ENCODE peak calls at places on chromosomes 13 and 19, in ten cellular contexts. One of them, this sample, is unnamed.

GRCh38 chr13:100363351-100363750 is 225.2 kb downstream of the GGACT start:
- DNase-seq in AG04450: peak; percentile 26
- DNase-seq in H9: no peak
- DNase-seq in GM23338: no peak
- DNase-seq in A673: peak; percentile 35
- DNase-seq in heart left ventricle: no peak
- DNase-seq in IMR-90: peak; percentile 70
- DNase-seq in esophagus muscularis mucosa: no peak
- DNase-seq in brain microvascular endothelial cell: peak; percentile 65
- DNase-seq in hepatocyte: no peak
- DNase-seq in this sample: peak; percentile 20

GRCh38 chr19:1027020-1027952 is 878 bp downstream of the CNN2 start:
- DNase-seq in heart left ventricle: no peak
- DNase-seq in IMR-90: no peak
- DNase-seq in GM23338: no peak
- DNase-seq in hepatocyte: no peak
- DNase-seq in H9: no peak
- DNase-seq in brain microvascular endothelial cell: no peak
- DNase-seq in esophagus muscularis mucosa: no peak
- DNase-seq in AG04450: no peak
- DNase-seq in A673: peak; percentile 71
- DNase-seq in this sample: no peak

GRCh38 chr19:22256856-22257255 is 29.4 kb upstream of the ZNF729 start:
- DNase-seq in esophagus muscularis mucosa: peak; percentile 90
- DNase-seq in IMR-90: no peak
- DNase-seq in A673: no peak
- DNase-seq in AG04450: no peak
- DNase-seq in heart left ventricle: no peak
- DNase-seq in H9: no peak
- DNase-seq in GM23338: no peak
- DNase-seq in hepatocyte: no peak
- DNase-seq in brain microvascular endothelial cell: no peak
- DNase-seq in this sample: no peak

GRCh38 chr19:5987077-5987818 is 9.3 kb upstream of the RANBP3 start:
- DNase-seq in IMR-90: peak; percentile 77
- DNase-seq in brain microvascular endothelial cell: peak; percentile 37
- DNase-seq in hepatocyte: peak; percentile 93
- DNase-seq in GM23338: peak; percentile 94
- DNase-seq in esophagus muscularis mucosa: no peak
- DNase-seq in H9: peak; percentile 78
- DNase-seq in AG04450: peak; percentile 51
- DNase-seq in heart left ventricle: peak; percentile 79
- DNase-seq in A673: peak; percentile 83
- DNase-seq in this sample: no peak

GRCh38 chr19:51777570-51778460 is 16.8 kb downstream of the FPR2 start:
- DNase-seq in hepatocyte: peak; percentile 91
- DNase-seq in GM23338: peak; percentile 93
- DNase-seq in AG04450: peak; percentile 63
- DNase-seq in esophagus muscularis mucosa: peak; percentile 62
- DNase-seq in heart left ventricle: peak; percentile 73
- DNase-seq in brain microvascular endothelial cell: peak; percentile 67
- DNase-seq in A673: peak; percentile 82
- DNase-seq in H9: peak; percentile 72
- DNase-seq in IMR-90: peak; percentile 80
- DNase-seq in this sample: peak; percentile 11

GRCh38 chr19:13429563-13429962 is 76.7 kb downstream of the CACNA1A start:
- DNase-seq in AG04450: no peak
- DNase-seq in esophagus muscularis mucosa: no peak
- DNase-seq in heart left ventricle: no peak
- DNase-seq in H9: no peak
- DNase-seq in hepatocyte: no peak
- DNase-seq in A673: no peak
- DNase-seq in IMR-90: peak; percentile 4
- DNase-seq in brain microvascular endothelial cell: no peak
- DNase-seq in GM23338: no peak
- DNase-seq in this sample: no peak

GRCh38 chr19:48424694-48425219 is 21.0 kb upstream of the GRWD1 start:
- DNase-seq in heart left ventricle: peak; percentile 32
- DNase-seq in GM23338: peak; percentile 45
- DNase-seq in AG04450: no peak
- DNase-seq in esophagus muscularis mucosa: no peak
- DNase-seq in H9: peak; percentile 53
- DNase-seq in brain microvascular endothelial cell: peak; percentile 66
- DNase-seq in A673: peak; percentile 75
- DNase-seq in IMR-90: peak; percentile 72
- DNase-seq in hepatocyte: no peak
- DNase-seq in this sample: peak; percentile 15

GRCh38 chr13:39729161-39729560 is 73.7 kb downstream of the COG6 start:
- DNase-seq in A673: no peak
- DNase-seq in heart left ventricle: no peak
- DNase-seq in H9: no peak
- DNase-seq in brain microvascular endothelial cell: no peak
- DNase-seq in IMR-90: peak; percentile 15
- DNase-seq in GM23338: no peak
- DNase-seq in AG04450: no peak
- DNase-seq in esophagus muscularis mucosa: no peak
- DNase-seq in hepatocyte: no peak
- DNase-seq in this sample: no peak

GRCh38 chr19:57190301-57190700 is 999 bp upstream of the ZNF264 start:
- DNase-seq in brain microvascular endothelial cell: no peak
- DNase-seq in GM23338: no peak
- DNase-seq in H9: no peak
- DNase-seq in A673: no peak
- DNase-seq in esophagus muscularis mucosa: peak; percentile 31
- DNase-seq in hepatocyte: no peak
- DNase-seq in AG04450: no peak
- DNase-seq in heart left ventricle: no peak
- DNase-seq in IMR-90: no peak
- DNase-seq in this sample: no peak

GRCh38 chr13:94683426-94683825 is 28.9 kb downstream of the SOX21 start:
- DNase-seq in esophagus muscularis mucosa: no peak
- DNase-seq in AG04450: no peak
- DNase-seq in brain microvascular endothelial cell: no peak
- DNase-seq in H9: no peak
- DNase-seq in IMR-90: no peak
- DNase-seq in hepatocyte: no peak
- DNase-seq in heart left ventricle: no peak
- DNase-seq in A673: no peak
- DNase-seq in GM23338: peak; percentile 42
- DNase-seq in this sample: no peak

GRCh38 chr13:73299787-73300186 is 241.0 kb downstream of the KLF5 start:
- DNase-seq in AG04450: peak; percentile 13
- DNase-seq in esophagus muscularis mucosa: no peak
- DNase-seq in GM23338: no peak
- DNase-seq in H9: no peak
- DNase-seq in hepatocyte: no peak
- DNase-seq in brain microvascular endothelial cell: no peak
- DNase-seq in heart left ventricle: no peak
- DNase-seq in A673: no peak
- DNase-seq in IMR-90: peak; percentile 50
- DNase-seq in this sample: no peak

GRCh38 chr19:38263696-38264485 is 482 bp upstream of the SPINT2 start:
- DNase-seq in H9: peak; percentile 97
- DNase-seq in AG04450: no peak
- DNase-seq in GM23338: peak; percentile 93
- DNase-seq in IMR-90: peak; percentile 45
- DNase-seq in brain microvascular endothelial cell: peak; percentile 63
- DNase-seq in heart left ventricle: no peak
- DNase-seq in A673: no peak
- DNase-seq in esophagus muscularis mucosa: no peak
- DNase-seq in hepatocyte: peak; percentile 97
- DNase-seq in this sample: no peak

GRCh38 chr19:46020819-46021125 is 2.1 kb downstream of the PGLYRP1 start:
- DNase-seq in GM23338: no peak
- DNase-seq in heart left ventricle: no peak
- DNase-seq in AG04450: no peak
- DNase-seq in brain microvascular endothelial cell: no peak
- DNase-seq in esophagus muscularis mucosa: no peak
- DNase-seq in IMR-90: no peak
- DNase-seq in hepatocyte: no peak
- DNase-seq in A673: no peak
- DNase-seq in H9: no peak
- DNase-seq in this sample: no peak

DNA sequence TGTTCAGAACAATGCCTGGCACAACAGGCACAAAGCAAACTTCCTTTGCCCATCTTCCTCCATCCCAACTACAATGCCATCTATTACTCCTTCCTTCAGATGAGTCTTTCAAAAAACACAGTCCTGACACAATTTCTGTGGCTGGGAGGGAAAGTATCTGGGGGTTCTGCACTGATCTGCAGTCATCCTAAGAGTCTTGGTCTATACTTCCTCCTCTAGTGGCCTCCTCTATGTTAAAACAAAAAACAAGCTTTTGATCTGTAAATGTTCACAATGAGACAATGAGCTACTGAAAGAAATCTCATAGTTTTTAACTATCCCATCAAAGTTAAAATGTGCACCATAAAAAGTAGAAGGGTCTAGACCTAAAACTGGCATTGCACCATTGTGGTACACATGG is 44.7 kb downstream of the USP12 start:
- DNase-seq in A673: no peak
- DNase-seq in H9: no peak
- DNase-seq in AG04450: no peak
- DNase-seq in GM23338: no peak
- DNase-seq in esophagus muscularis mucosa: no peak
- DNase-seq in hepatocyte: no peak
- DNase-seq in heart left ventricle: no peak
- DNase-seq in brain microvascular endothelial cell: no peak
- DNase-seq in IMR-90: no peak
- DNase-seq in this sample: no peak
- H3K27me3 ChIP-seq in A673: no peaks in the 10 kb centered on the region
- H3K27me3 ChIP-seq in H9: no peaks in the 10 kb centered on the region
- H3K27me3 ChIP-seq in AG04450: no peaks in the 10 kb centered on the region
- H3K27me3 ChIP-seq in GM23338: no peaks in the 10 kb centered on the region
- H3K27me3 ChIP-seq in esophagus muscularis mucosa: no peaks in the 10 kb centered on the region
- H3K27me3 ChIP-seq in hepatocyte: no peaks in the 10 kb centered on the region
- H3K27me3 ChIP-seq in heart left ventricle: no peaks in the 10 kb centered on the region
- H3K27me3 ChIP-seq in brain microvascular endothelial cell: no peaks in the 10 kb centered on the region
- H3K27me3 ChIP-seq in IMR-90: no peaks in the 10 kb centered on the region
- H3K27me3 ChIP-seq in this sample: no peaks in the 10 kb centered on the region

GRCh38 chr13:30247406-30247805 is 59.9 kb downstream of the KATNAL1 start:
- DNase-seq in GM23338: no peak
- DNase-seq in brain microvascular endothelial cell: no peak
- DNase-seq in AG04450: no peak
- DNase-seq in IMR-90: no peak
- DNase-seq in heart left ventricle: no peak
- DNase-seq in H9: no peak
- DNase-seq in hepatocyte: no peak
- DNase-seq in A673: no peak
- DNase-seq in esophagus muscularis mucosa: no peak
- DNase-seq in this sample: no peak
- TF ChIP-seq CTCF in GM23338: no peak
- TF ChIP-seq CTCF in brain microvascular endothelial cell: no peak
- TF ChIP-seq CTCF in AG04450: no peak
- TF ChIP-seq CTCF in IMR-90: no peak
- TF ChIP-seq CTCF in heart left ventricle: no peak
- TF ChIP-seq CTCF in H9: no peak
- TF ChIP-seq CTCF in hepatocyte: no peak
- TF ChIP-seq CTCF in A673: no peak
- TF ChIP-seq CTCF in esophagus muscularis mucosa: no peak
- TF ChIP-seq CTCF in this sample: no peak

DNA sequence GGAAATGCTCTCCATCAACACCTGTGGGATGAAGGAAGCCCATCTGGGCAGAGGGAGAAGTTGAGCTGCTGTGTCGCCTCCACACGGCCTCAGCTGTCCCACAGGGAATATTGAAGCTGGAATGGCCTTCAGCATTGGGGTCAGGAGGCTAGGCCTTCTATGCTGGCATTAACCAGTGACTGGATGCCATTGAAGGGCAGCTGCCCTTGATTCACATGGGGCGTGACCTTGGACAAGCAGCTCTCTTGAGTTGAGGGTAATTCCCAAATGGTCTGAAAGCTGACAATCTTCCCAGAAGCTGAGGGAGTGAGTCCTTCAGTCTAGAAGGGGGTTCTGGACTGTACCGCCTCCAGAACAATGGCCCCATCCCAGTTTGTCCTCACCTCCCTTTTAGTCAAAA is 6.7 kb downstream of the BCL3 start:
- DNase-seq in esophagus muscularis mucosa: no peak
- DNase-seq in H9: no peak
- DNase-seq in GM23338: no peak
- DNase-seq in A673: no peak
- DNase-seq in IMR-90: no peak
- DNase-seq in heart left ventricle: no peak
- DNase-seq in AG04450: no peak
- DNase-seq in hepatocyte: no peak
- DNase-seq in brain microvascular endothelial cell: no peak
- DNase-seq in this sample: no peak
- H3K27me3 ChIP-seq in esophagus muscularis mucosa: no peaks in the 10 kb centered on the region
- H3K27me3 ChIP-seq in H9: peaks cover 35% of the 10 kb centered on the region
- H3K27me3 ChIP-seq in GM23338: peaks cover 83% of the 10 kb centered on the region
- H3K27me3 ChIP-seq in A673: no peaks in the 10 kb centered on the region
- H3K27me3 ChIP-seq in IMR-90: no peaks in the 10 kb centered on the region
- H3K27me3 ChIP-seq in heart left ventricle: no peaks in the 10 kb centered on the region
- H3K27me3 ChIP-seq in AG04450: no peaks in the 10 kb centered on the region
- H3K27me3 ChIP-seq in hepatocyte: no peaks in the 10 kb centered on the region
- H3K27me3 ChIP-seq in brain microvascular endothelial cell: no peaks in the 10 kb centered on the region
- H3K27me3 ChIP-seq in this sample: no peaks in the 10 kb centered on the region

GRCh38 chr13:54174001-54174400 is 1145.4 kb downstream of the OLFM4 start:
- DNase-seq in heart left ventricle: no peak
- DNase-seq in GM23338: no peak
- DNase-seq in hepatocyte: no peak
- DNase-seq in A673: no peak
- DNase-seq in IMR-90: no peak
- DNase-seq in AG04450: no peak
- DNase-seq in H9: no peak
- DNase-seq in esophagus muscularis mucosa: no peak
- DNase-seq in brain microvascular endothelial cell: no peak
- DNase-seq in this sample: no peak

GRCh38 chr13:54175470-54175869 is 1146.9 kb downstream of the OLFM4 start:
- DNase-seq in AG04450: no peak
- DNase-seq in hepatocyte: no peak
- DNase-seq in A673: no peak
- DNase-seq in brain microvascular endothelial cell: no peak
- DNase-seq in IMR-90: no peak
- DNase-seq in heart left ventricle: no peak
- DNase-seq in GM23338: peak; percentile 47
- DNase-seq in esophagus muscularis mucosa: no peak
- DNase-seq in H9: no peak
- DNase-seq in this sample: no peak
- TF ChIP-seq CTCF in AG04450: no peak
- TF ChIP-seq CTCF in hepatocyte: no peak
- TF ChIP-seq CTCF in A673: no peak
- TF ChIP-seq CTCF in brain microvascular endothelial cell: no peak
- TF ChIP-seq CTCF in IMR-90: no peak
- TF ChIP-seq CTCF in heart left ventricle: no peak
- TF ChIP-seq CTCF in GM23338: no peak
- TF ChIP-seq CTCF in esophagus muscularis mucosa: no peak
- TF ChIP-seq CTCF in H9: no peak
- TF ChIP-seq CTCF in this sample: no peak

This sample was measured in BJ.